ENCODE peak calls at places on chromosomes 4 and X, in nine cellular contexts. One of them, this sample, is unnamed.

GRCh38 chr4:25970241-25970675 is 56.2 kb downstream of the SMIM20 start:
- DNase-seq in WTC11: no peak
- DNase-seq in B cell: no peak
- DNase-seq in mesothelial cell of epicardium: peak
- DNase-seq in upper lobe of left lung: no peak
- DNase-seq in fibroblast of lung: peak
- DNase-seq in PC-9: peak
- DNase-seq in HepG2: no peak
- DNase-seq in retinal pigment epithelial cell: no peak
- DNase-seq in this sample: peak

GRCh38 chrX:125394449-125394848 is 74.8 kb downstream of the TEX13C start:
- DNase-seq in WTC11: no peak
- DNase-seq in B cell: no peak
- DNase-seq in mesothelial cell of epicardium: no peak
- DNase-seq in upper lobe of left lung: no peak
- DNase-seq in fibroblast of lung: no peak
- DNase-seq in PC-9: no peak
- DNase-seq in HepG2: no peak
- DNase-seq in retinal pigment epithelial cell: no peak
- DNase-seq in this sample: no peak

GRCh38 chr4:118314221-118314620 is 38.6 kb downstream of the PRSS12 start:
- DNase-seq in WTC11: no peak
- DNase-seq in B cell: no peak
- DNase-seq in mesothelial cell of epicardium: no peak
- DNase-seq in upper lobe of left lung: no peak
- DNase-seq in fibroblast of lung: no peak
- DNase-seq in PC-9: no peak
- DNase-seq in HepG2: no peak
- DNase-seq in retinal pigment epithelial cell: no peak
- DNase-seq in this sample: no peak

GRCh38 chr4:89111833-89112563 is 665 bp downstream of the TIGD2 start:
- DNase-seq in WTC11: no peak
- DNase-seq in B cell: no peak
- DNase-seq in mesothelial cell of epicardium: no peak
- DNase-seq in upper lobe of left lung: no peak
- DNase-seq in fibroblast of lung: peak
- DNase-seq in PC-9: peak
- DNase-seq in HepG2: peak
- DNase-seq in retinal pigment epithelial cell: peak
- DNase-seq in this sample: no peak

GRCh38 chr4:4477391-4477790 is 64.5 kb downstream of the STX18 start:
- DNase-seq in WTC11: no peak
- DNase-seq in B cell: no peak
- DNase-seq in mesothelial cell of epicardium: no peak
- DNase-seq in upper lobe of left lung: no peak
- DNase-seq in fibroblast of lung: peak
- DNase-seq in PC-9: no peak
- DNase-seq in HepG2: no peak
- DNase-seq in retinal pigment epithelial cell: no peak
- DNase-seq in this sample: no peak

GRCh38 chrX:96480081-96480480 is 204.6 kb upstream of the DIAPH2 start:
- DNase-seq in WTC11: no peak
- DNase-seq in B cell: no peak
- DNase-seq in mesothelial cell of epicardium: no peak
- DNase-seq in upper lobe of left lung: no peak
- DNase-seq in fibroblast of lung: peak
- DNase-seq in PC-9: no peak
- DNase-seq in HepG2: no peak
- DNase-seq in retinal pigment epithelial cell: no peak
- DNase-seq in this sample: no peak

GRCh38 chr4:111991797-111992196 is 153.5 kb upstream of the FAM241A start:
- DNase-seq in WTC11: no peak
- DNase-seq in B cell: no peak
- DNase-seq in mesothelial cell of epicardium: no peak
- DNase-seq in upper lobe of left lung: no peak
- DNase-seq in fibroblast of lung: peak
- DNase-seq in PC-9: no peak
- DNase-seq in HepG2: no peak
- DNase-seq in retinal pigment epithelial cell: peak
- DNase-seq in this sample: no peak

GRCh38 chr4:107147864-107148263 is 111.8 kb upstream of the DKK2 start:
- DNase-seq in WTC11: no peak
- DNase-seq in B cell: no peak
- DNase-seq in mesothelial cell of epicardium: no peak
- DNase-seq in upper lobe of left lung: no peak
- DNase-seq in fibroblast of lung: no peak
- DNase-seq in PC-9: no peak
- DNase-seq in HepG2: no peak
- DNase-seq in retinal pigment epithelial cell: no peak
- DNase-seq in this sample: no peak

GRCh38 chrX:17635231-17635630 is 102.1 kb upstream of the SCML1 start:
- DNase-seq in WTC11: peak
- DNase-seq in B cell: no peak
- DNase-seq in mesothelial cell of epicardium: no peak
- DNase-seq in upper lobe of left lung: no peak
- DNase-seq in fibroblast of lung: peak
- DNase-seq in PC-9: no peak
- DNase-seq in HepG2: no peak
- DNase-seq in retinal pigment epithelial cell: peak
- DNase-seq in this sample: no peak

GRCh38 chr4:184328022-184328736 is 110.5 kb upstream of the ENPP6 start:
- DNase-seq in WTC11: no peak
- DNase-seq in B cell: peak
- DNase-seq in mesothelial cell of epicardium: no peak
- DNase-seq in upper lobe of left lung: no peak
- DNase-seq in fibroblast of lung: no peak
- DNase-seq in PC-9: no peak
- DNase-seq in HepG2: no peak
- DNase-seq in retinal pigment epithelial cell: no peak
- DNase-seq in this sample: peak

DNA sequence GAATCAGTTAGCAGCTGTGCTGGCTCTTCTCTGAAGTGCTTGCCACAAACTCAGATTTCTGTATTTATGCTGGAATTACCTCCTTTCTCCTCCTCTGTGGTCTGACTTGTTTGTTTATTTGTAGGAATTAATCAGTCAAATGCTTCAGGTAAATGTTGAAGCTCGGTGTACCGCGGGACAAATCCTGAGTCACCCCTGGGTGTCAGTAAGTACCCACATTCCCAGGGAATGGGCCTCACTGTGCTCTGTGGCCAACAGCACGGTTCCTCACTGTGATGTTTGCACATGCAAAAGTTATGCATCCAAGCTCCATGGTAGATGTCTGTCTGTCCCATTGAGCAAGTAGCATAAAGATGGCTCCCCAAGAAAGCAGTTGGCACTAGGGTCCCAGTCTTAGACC is 169.9 kb downstream of the DCLK2 start:
- DNase-seq in WTC11: no peak
- DNase-seq in B cell: no peak
- DNase-seq in mesothelial cell of epicardium: no peak
- DNase-seq in upper lobe of left lung: no peak
- DNase-seq in fibroblast of lung: peak
- DNase-seq in PC-9: no peak
- DNase-seq in HepG2: peak
- DNase-seq in retinal pigment epithelial cell: no peak
- DNase-seq in this sample: no peak
- TF ChIP-seq CTCF in WTC11: no peak
- TF ChIP-seq CTCF in B cell: no peak
- TF ChIP-seq CTCF in mesothelial cell of epicardium: no peak
- TF ChIP-seq CTCF in upper lobe of left lung: no peak
- TF ChIP-seq CTCF in fibroblast of lung: no peak
- TF ChIP-seq CTCF in PC-9: no peak
- TF ChIP-seq CTCF in HepG2: peak
- TF ChIP-seq CTCF in retinal pigment epithelial cell: no peak
- TF ChIP-seq CTCF in this sample: no peak

DNA sequence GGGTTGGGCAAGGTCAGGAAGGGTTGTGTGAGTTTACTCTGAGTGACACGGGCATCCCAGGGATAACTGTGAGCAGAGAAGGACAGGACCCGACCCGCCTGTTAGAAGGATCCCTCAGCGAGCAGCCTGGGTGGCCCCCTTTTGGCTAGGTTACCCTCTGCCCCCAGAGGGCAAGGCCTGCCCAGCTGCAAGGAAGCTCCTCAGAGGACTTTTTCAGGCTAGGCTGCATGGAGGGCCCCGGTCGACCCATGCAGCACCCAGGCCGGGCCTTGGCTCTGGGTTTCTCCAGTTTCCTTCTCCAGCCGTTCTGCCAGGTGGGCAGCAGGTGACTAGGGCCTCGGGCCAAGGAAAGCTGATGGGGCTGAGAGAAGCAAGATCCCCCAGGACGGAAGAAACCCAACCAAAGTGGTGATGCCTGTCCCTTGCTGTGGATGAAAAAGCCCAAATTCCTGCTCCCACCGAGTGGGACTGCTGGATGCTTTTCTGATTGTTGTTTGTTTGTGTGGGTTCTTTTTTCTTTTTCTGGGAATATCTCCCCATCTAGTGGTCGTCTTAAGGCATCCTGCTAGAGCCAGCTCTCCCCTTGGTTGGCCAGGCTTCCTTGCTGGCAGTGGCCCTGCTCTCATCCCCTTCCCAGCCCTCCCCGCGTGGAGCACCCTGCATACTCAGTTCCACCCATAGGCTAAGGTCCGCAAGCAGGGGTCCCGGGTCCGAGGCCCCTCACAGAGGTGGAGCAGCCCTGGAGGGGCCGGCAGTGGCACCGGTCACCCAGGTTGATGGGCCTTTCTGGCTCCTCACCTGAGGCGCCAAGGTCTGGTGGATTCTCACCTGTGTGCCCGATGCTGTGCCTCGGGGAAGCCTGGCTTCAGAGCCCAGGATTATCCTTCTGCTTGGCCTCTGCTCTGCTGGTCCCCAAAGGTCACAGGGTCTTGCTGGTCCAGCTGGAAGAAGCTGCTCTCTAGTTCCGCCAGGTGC is 1.8 kb downstream of the ZFP92 start:
- DNase-seq in WTC11: no peak
- DNase-seq in B cell: no peak
- DNase-seq in mesothelial cell of epicardium: no peak
- DNase-seq in upper lobe of left lung: no peak
- DNase-seq in fibroblast of lung: no peak
- DNase-seq in PC-9: no peak
- DNase-seq in HepG2: no peak
- DNase-seq in retinal pigment epithelial cell: no peak
- DNase-seq in this sample: no peak
- TF ChIP-seq CTCF in WTC11: no peak
- TF ChIP-seq CTCF in B cell: no peak
- TF ChIP-seq CTCF in mesothelial cell of epicardium: no peak
- TF ChIP-seq CTCF in upper lobe of left lung: no peak
- TF ChIP-seq CTCF in fibroblast of lung: no peak
- TF ChIP-seq CTCF in PC-9: no peak
- TF ChIP-seq CTCF in HepG2: peak
- TF ChIP-seq CTCF in retinal pigment epithelial cell: peak
- TF ChIP-seq CTCF in this sample: no peak

DNA sequence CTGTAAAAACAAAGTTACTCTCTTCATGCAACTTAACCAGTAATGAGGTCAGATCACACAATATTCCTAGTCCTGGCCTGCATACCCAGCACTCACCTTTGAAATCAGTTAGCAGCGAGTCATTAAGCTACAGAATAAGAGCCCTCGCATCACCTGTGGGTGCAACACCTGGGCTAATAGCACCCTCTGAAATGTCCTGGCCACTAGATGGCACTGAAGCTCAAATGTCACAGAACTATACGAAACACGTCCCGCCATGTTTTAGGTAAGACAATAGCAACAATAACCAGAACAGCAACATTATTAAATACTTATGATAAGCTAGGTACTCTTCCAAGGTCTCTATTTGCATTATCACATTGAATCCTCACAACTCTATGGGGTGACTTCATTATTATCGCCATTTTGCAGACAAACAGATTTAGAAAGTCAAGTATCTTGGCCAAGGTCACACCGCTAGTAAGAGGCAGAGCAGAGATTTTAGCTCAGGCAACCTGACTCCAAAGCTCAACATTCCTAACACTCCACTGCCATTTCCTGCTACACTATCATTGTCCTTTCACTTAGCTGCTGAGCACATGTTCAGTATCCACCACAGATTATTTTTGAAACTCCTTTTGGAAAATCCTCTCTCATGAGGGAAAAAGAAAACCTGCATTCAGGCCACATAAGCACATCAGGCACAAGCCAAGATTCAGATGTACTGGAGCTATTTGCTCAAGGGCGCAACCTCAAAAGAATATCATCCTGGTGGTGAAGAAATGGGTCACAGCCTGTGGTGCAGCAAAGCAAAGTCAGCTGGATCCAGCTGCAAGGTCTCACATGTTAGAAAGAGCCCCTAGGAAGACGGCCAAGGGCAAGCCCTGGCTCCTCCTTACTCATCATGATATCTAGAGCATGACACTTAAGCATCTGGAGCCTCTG is 59.5 kb upstream of the KDR start:
- DNase-seq in WTC11: peak
- DNase-seq in B cell: no peak
- DNase-seq in mesothelial cell of epicardium: no peak
- DNase-seq in upper lobe of left lung: no peak
- DNase-seq in fibroblast of lung: peak
- DNase-seq in PC-9: peak
- DNase-seq in HepG2: peak
- DNase-seq in retinal pigment epithelial cell: no peak
- DNase-seq in this sample: peak
- TF ChIP-seq CTCF in WTC11: peak
- TF ChIP-seq CTCF in B cell: peak
- TF ChIP-seq CTCF in mesothelial cell of epicardium: no peak
- TF ChIP-seq CTCF in upper lobe of left lung: no peak
- TF ChIP-seq CTCF in fibroblast of lung: peak
- TF ChIP-seq CTCF in PC-9: peak
- TF ChIP-seq CTCF in HepG2: peak
- TF ChIP-seq CTCF in retinal pigment epithelial cell: peak
- TF ChIP-seq CTCF in this sample: peak

DNA sequence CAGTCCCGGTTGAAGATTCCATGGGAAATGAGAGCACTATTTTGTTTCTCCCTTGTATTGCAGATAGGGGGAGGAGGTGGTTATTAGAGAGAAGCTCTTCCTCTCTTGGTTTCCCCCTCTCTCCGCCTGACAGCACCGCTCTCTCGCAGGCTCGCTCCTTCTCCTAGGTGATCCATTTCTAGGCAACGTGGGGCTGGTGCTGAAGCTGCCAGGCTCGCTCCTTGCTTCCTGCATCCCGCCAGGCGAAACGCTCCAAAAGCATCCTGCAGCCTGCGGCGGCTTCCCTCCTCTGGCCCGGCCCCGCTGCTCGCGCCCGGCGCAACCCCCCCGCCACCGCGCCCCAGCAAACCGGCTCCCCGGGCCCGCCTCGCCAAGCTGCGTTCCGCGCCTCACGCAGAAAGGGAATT is at the start of gene GRID2:
- DNase-seq in WTC11: peak
- DNase-seq in B cell: no peak
- DNase-seq in mesothelial cell of epicardium: no peak
- DNase-seq in upper lobe of left lung: peak
- DNase-seq in fibroblast of lung: peak
- DNase-seq in PC-9: peak
- DNase-seq in HepG2: no peak
- DNase-seq in retinal pigment epithelial cell: no peak
- DNase-seq in this sample: no peak
- TF ChIP-seq CTCF in WTC11: no peak
- TF ChIP-seq CTCF in B cell: no peak
- TF ChIP-seq CTCF in mesothelial cell of epicardium: no peak
- TF ChIP-seq CTCF in upper lobe of left lung: no peak
- TF ChIP-seq CTCF in fibroblast of lung: no peak
- TF ChIP-seq CTCF in PC-9: no peak
- TF ChIP-seq CTCF in HepG2: no peak
- TF ChIP-seq CTCF in retinal pigment epithelial cell: peak
- TF ChIP-seq CTCF in this sample: no peak